ENCODE peak calls at places on chromosomes 2 and 18, in nine cellular contexts. K is CD8-positive, alpha-beta T cell; C is CD4-positive, CD25-positive, alpha-beta regulatory T cell; B is uterus; A is fibroblast of pulmonary artery; Z is brain microvascular endothelial cell; F is body of pancreas; Y is K562; N is breast epithelium. W is an unnamed sample.
A peak's percentile ranks its signal among the peaks of the same experiment; 100 is the strongest.

GRCh38 chr2:128559533-128560515 is 241.2 kb upstream of the HS6ST1 start:
- DNase-seq in Y (no peak), A (no peak), B (no peak), C (no peak), N (no peak), F (no peak), K (no peak), Z (no peak), W (no peak)

GRCh38 chr2:145752091-145752806 is 1232.3 kb upstream of the ZEB2 start:
- DNase-seq in F (peak; percentile 24), N (no peak), K (no peak), A (peak; percentile 94), Y (peak; percentile 83), B (no peak), C (no peak), Z (peak; percentile 70), W (peak; percentile 38)

GRCh38 chr2:128314348-128315121 is 4.1 kb downstream of the HS6ST1 start:
- DNase-seq in N (peak; percentile 14), A (no peak), C (no peak), K (no peak), F (peak; percentile 68), B (no peak), Y (no peak), Z (no peak), W (no peak)

GRCh38 chr18:59453468-59453961 is 94.5 kb upstream of the LMAN1 start:
- DNase-seq in F (no peak), A (no peak), B (no peak), Z (no peak), C (no peak), K (no peak), N (no peak), Y (no peak), W (no peak)

GRCh38 chr2:98464772-98465310 is 20.2 kb downstream of the INPP4A start:
- DNase-seq in K (no peak), N (no peak), C (no peak), B (no peak), Z (no peak), F (no peak), Y (peak; percentile 35), A (no peak), W (peak; percentile 88)

GRCh38 chr18:77025831-77026363 is 106.7 kb downstream of the MBP start:
- DNase-seq in F (no peak), C (no peak), N (no peak), A (no peak), K (no peak), B (no peak), Z (no peak), Y (no peak), W (no peak)

GRCh38 chr2:168392031-168392430 is 64.0 kb upstream of the CERS6 start:
- DNase-seq in C (no peak), B (no peak), Y (no peak), A (no peak), Z (no peak), F (no peak), K (no peak), N (no peak), W (no peak)

GRCh38 chr18:12296457-12296856 is 11.6 kb upstream of the TUBB6 start:
- DNase-seq in K (no peak), A (no peak), F (no peak), Z (no peak), B (no peak), N (no peak), C (no peak), Y (no peak), W (no peak)

GRCh38 chr2:12649602-12650400 is 66.9 kb upstream of the TRIB2 start:
- DNase-seq in A (no peak), F (peak; percentile 75), Y (no peak), C (no peak), Z (no peak), B (no peak), K (no peak), N (no peak), W (no peak)

GRCh38 chr2:73000808-73001570 is 70.5 kb downstream of the SFXN5 start:
- DNase-seq in Z (no peak), C (no peak), N (peak; percentile 8), B (peak; percentile 6), Y (no peak), K (no peak), A (no peak), F (no peak), W (no peak)

GRCh38 chr18:34248727-34249126 is 24.0 kb upstream of the NOL4 start:
- DNase-seq in C (no peak), N (no peak), A (no peak), F (no peak), B (no peak), Y (no peak), K (no peak), Z (no peak), W (no peak)

DNA sequence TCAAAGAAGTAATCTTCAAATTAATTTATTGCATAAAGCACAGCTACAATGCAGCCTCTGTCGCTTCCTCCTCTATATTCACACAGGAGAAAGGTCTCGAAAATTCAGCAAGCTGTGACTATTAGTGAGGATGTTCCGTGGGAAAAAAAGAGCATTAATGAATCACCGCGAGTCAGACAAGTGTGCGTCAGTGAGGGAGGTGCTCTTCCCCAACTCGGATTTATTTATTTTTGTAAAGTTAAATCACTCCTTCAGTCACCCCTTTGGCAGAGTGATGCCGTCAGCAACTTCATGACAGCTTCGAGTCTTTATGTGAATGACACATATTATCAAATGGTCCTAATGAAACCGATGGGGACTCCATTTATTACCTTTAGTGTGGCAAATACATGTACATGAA is 648.9 kb upstream of the SALL3 start:
- DNase-seq in K (no peak), C (no peak), F (no peak), A (no peak), Y (no peak), N (no peak), B (no peak), Z (no peak), W (no peak)
- H3K4me3 ChIP-seq in K (no peak overlapping the region), C (no peak overlapping the region), F (no peak overlapping the region), A (no peak overlapping the region), Y (no peak overlapping the region), N (no peak overlapping the region), B (no peak overlapping the region), Z (no peak overlapping the region), W (no peak overlapping the region)

GRCh38 chr2:239275037-239275685 is 125.7 kb downstream of the HDAC4 start:
- DNase-seq in Z (peak; percentile 99), N (peak; percentile 47), B (peak; percentile 63), F (peak; percentile 41), C (peak; percentile 76), A (peak; percentile 96), Y (peak; percentile 87), K (peak; percentile 65), W (peak; percentile 84)
- H3K4me3 ChIP-seq in Z (peak overlapping the region; percentile 9), N (peak overlapping the region; percentile 58), B (peak overlapping the region; percentile 13), F (no peak overlapping the region), C (peak overlapping the region; percentile 69), A (no peak overlapping the region), Y (peak overlapping the region; percentile 41), K (peak overlapping the region; percentile 29), W (peak overlapping the region; percentile 40)

GRCh38 chr2:189641047-189641446 is 20.2 kb upstream of the ASNSD1 start:
- DNase-seq in B (no peak), N (no peak), F (no peak), Y (no peak), Z (no peak), C (no peak), K (no peak), A (no peak), W (no peak)
- H3K4me3 ChIP-seq in B (no peak overlapping the region), N (no peak overlapping the region), F (no peak overlapping the region), Y (no peak overlapping the region), Z (no peak overlapping the region), C (no peak overlapping the region), K (no peak overlapping the region), A (no peak overlapping the region), W (no peak overlapping the region)

DNA sequence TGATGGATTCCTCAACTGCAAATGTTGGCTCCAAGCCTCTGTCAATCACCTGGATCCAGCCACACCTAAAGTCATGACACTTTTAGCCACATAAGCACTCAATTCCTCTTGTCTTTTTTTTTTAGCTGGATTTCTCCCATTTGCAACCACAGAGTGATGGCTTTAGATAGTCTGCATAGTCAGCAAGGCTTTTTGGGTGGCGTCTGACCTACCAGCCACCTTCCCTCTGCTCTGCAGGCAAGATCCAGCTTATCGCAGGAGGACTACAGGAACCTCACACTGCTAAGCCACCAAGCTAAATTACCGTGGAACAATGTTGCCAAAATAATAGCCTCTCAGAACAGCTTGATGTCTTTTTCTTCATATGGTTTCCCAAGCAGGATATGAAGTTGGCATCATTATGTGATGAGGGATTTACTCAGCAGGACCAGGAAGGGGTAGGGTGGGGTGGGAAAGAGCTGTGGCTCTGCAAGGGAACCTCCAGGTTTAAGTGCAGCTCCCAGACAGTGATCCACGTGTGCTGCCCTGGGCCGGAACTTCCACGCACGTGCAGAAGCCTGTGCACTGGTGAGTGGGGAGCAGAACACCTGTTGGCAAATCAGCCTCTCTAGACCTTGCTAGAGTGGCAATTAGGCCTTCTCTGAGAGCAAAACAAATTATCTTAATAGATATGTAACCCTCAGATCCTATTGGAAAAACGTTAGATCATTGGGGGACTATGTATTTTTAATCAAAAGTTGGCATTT is 170.6 kb upstream of the NCK2 start:
- DNase-seq in A (no peak), B (no peak), C (no peak), F (no peak), N (no peak), Y (no peak), Z (no peak), K (no peak), W (no peak)
- H3K4me3 ChIP-seq in A (no peak overlapping the region), B (no peak overlapping the region), C (no peak overlapping the region), F (no peak overlapping the region), N (no peak overlapping the region), Y (no peak overlapping the region), Z (no peak overlapping the region), K (no peak overlapping the region), W (no peak overlapping the region)

GRCh38 chr2:77457665-77458064 is 64.5 kb downstream of the LRRTM4 start:
- DNase-seq in B (no peak), Z (no peak), A (no peak), C (no peak), F (no peak), N (no peak), Y (no peak), K (no peak), W (no peak)

GRCh38 chr2:77458216-77458615 is 64.0 kb downstream of the LRRTM4 start:
- DNase-seq in A (no peak), F (no peak), Z (no peak), Y (no peak), B (no peak), C (no peak), K (no peak), N (no peak), W (no peak)
- H3K4me3 ChIP-seq in A (no peak overlapping the region), F (no peak overlapping the region), Z (no peak overlapping the region), Y (no peak overlapping the region), B (no peak overlapping the region), C (no peak overlapping the region), K (no peak overlapping the region), N (no peak overlapping the region), W (no peak overlapping the region)

DNA sequence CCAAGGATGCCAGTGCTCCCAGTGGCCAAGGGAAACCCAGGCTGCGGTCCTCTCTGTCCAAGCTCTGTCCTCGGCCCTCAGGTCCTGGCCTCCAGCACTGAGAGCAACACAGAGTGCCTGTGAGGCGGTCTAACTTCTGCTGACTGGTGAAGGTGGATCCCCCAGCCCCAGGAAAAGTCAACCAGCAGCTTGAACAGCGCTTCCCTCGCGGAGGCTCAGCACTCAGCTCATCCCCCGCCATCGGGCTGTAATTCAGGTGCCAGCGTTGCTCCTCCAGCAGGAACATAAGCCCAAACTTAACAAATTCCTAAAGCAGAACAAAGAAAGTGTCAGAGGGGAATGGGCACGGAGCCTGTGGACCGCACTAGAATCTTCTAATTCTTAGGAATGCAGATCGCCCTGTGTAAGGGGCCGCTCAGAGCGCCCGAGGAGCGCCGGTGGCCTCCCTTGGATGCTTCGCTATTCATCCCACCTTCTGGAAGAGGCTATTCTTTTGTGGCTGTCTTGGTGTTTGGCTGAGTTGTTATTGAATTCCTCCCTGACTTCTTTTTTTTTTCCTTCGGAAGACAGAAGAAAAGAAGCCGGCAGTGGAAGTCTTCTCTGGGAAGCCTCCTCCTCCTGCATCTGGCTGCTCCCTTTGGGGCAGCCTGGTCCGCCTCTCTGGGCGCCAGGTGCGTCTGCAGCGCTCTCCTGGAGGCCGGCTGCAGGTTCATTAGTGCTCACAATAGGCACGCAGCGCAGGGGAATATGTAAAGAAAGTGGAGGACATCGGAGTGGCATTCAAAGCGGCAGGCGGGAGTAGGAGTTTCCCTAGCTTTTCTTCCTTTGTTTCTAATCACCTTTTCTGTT is 905.6 kb downstream of the TSN start:
- DNase-seq in B (no peak), K (no peak), A (no peak), N (no peak), F (no peak), C (no peak), Z (no peak), Y (no peak), W (no peak)
- H3K4me3 ChIP-seq in B (no peak overlapping the region), K (no peak overlapping the region), A (peak overlapping the region; percentile 15), N (peak overlapping the region; percentile 43), F (no peak overlapping the region), C (no peak overlapping the region), Z (no peak overlapping the region), Y (no peak overlapping the region), W (no peak overlapping the region)

W was measured in Jurkat, Clone E6-1.